ENCODE peak calls at places on chromosomes 7 and 10, in nine cellular contexts. C is stomach, H is suprapubic skin, M is endothelial cell of umbilical vein, T is thyroid gland, W is K562, K is ovary, Y is uterus, L is prostate gland. P is an unnamed sample. For H3K4me1, the result is how much of the 10 kb centered on the place peaks cover.

GRCh38 chr7:44471850-44472249 is 18.6 kb downstream of the NUDCD3 start:
- DNase-seq in C (no peak), H (no peak), M (no peak), T (no peak), W (no peak), K (no peak), Y (no peak), L (no peak), P (no peak)

GRCh38 chr10:25436431-25436830 is 261.6 kb downstream of the GPR158 start:
- DNase-seq in C (no peak), H (no peak), M (no peak), T (no peak), W (no peak), K (no peak), Y (no peak), L (no peak), P (no peak)

GRCh38 chr7:112080974-112081373 is 125.2 kb downstream of the DOCK4 start:
- DNase-seq in C (no peak), H (no peak), M (peak), T (no peak), W (no peak), K (no peak), Y (no peak), L (no peak), P (no peak)

GRCh38 chr7:36207451-36208291 is 54.6 kb downstream of the EEPD1 start:
- DNase-seq in C (peak), H (no peak), M (no peak), T (peak), W (no peak), K (peak), Y (peak), L (no peak), P (peak)

GRCh38 chr7:109956916-109957315 is 1134.0 kb upstream of the LRRN3 start:
- DNase-seq in C (no peak), H (no peak), M (no peak), T (no peak), W (no peak), K (no peak), Y (no peak), L (no peak), P (no peak)

GRCh38 chr7:128911441-128912031 is 1.0 kb upstream of the KCP start:
- DNase-seq in C (peak), H (no peak), M (no peak), T (peak), W (no peak), K (no peak), Y (no peak), L (no peak), P (peak)

GRCh38 chr7:124996778-124997177 is 67.2 kb upstream of the POT1 start:
- DNase-seq in C (no peak), H (no peak), M (no peak), T (no peak), W (peak), K (no peak), Y (no peak), L (no peak), P (no peak)

GRCh38 chr7:72334066-72334465 is 78.1 kb downstream of the CALN1 start:
- DNase-seq in C (no peak), H (no peak), M (no peak), T (no peak), W (peak), K (no peak), Y (no peak), L (no peak), P (no peak)

GRCh38 chr10:90800232-90800796 is 57.5 kb downstream of the HTR7 start:
- DNase-seq in C (no peak), H (no peak), M (no peak), T (no peak), W (peak), K (no peak), Y (no peak), L (no peak), P (no peak)

GRCh38 chr10:32971536-32972091 is 13.6 kb upstream of the ITGB1 start:
- DNase-seq in C (peak), H (no peak), M (no peak), T (peak), W (peak), K (no peak), Y (no peak), L (no peak), P (no peak)

GRCh38 chr10:28418069-28418468 is 114.8 kb upstream of the WAC start:
- DNase-seq in C (no peak), H (no peak), M (no peak), T (no peak), W (no peak), K (no peak), Y (no peak), L (no peak), P (no peak)

GRCh38 chr7:35571596-35572240 is 123.2 kb downstream of the HERPUD2 start:
- DNase-seq in C (no peak), H (no peak), M (no peak), T (no peak), W (no peak), K (no peak), Y (no peak), L (no peak), P (no peak)

GRCh38 chr7:84294391-84294790 is 99.8 kb upstream of the SEMA3A start:
- DNase-seq in C (no peak), H (no peak), M (no peak), T (no peak), W (no peak), K (no peak), Y (no peak), L (no peak), P (no peak)

GRCh38 chr10:119670717-119671116 is 19.5 kb downstream of the BAG3 start:
- DNase-seq in C (no peak), H (no peak), M (no peak), T (no peak), W (no peak), K (no peak), Y (no peak), L (no peak), P (no peak)

GRCh38 chr10:70323697-70324340 is 40.0 kb upstream of the NPFFR1 start:
- DNase-seq in C (no peak), H (peak), M (no peak), T (no peak), W (no peak), K (no peak), Y (no peak), L (no peak), P (no peak)

GRCh38 chr7:5452937-5453540 is 29.4 kb upstream of the TNRC18 start:
- DNase-seq in C (no peak), H (no peak), M (peak), T (no peak), W (peak), K (peak), Y (peak), L (no peak), P (no peak)

GRCh38 chr7:22647451-22648257 is 79.3 kb upstream of the IL6 start:
- DNase-seq in C (no peak), H (no peak), M (peak), T (no peak), W (peak), K (no peak), Y (no peak), L (no peak), P (no peak)

GRCh38 chr10:11663763-11664555 is 52.5 kb upstream of the USP6NL start:
- DNase-seq in C (no peak), H (peak), M (no peak), T (no peak), W (no peak), K (no peak), Y (no peak), L (no peak), P (peak)

GRCh38 chr7:87876759-87877234 is 504 bp downstream of the DBF4 start:
- DNase-seq in C (peak), H (peak), M (peak), T (peak), W (peak), K (peak), Y (peak), L (peak), P (peak)

GRCh38 chr7:96986901-96987300 is 18.5 kb upstream of the DLX6 start:
- DNase-seq in C (no peak), H (no peak), M (no peak), T (no peak), W (no peak), K (no peak), Y (no peak), L (no peak), P (no peak)

GRCh38 chr7:208128-208673 is 15.8 kb downstream of the FAM20C start:
- DNase-seq in C (no peak), H (no peak), M (no peak), T (no peak), W (no peak), K (no peak), Y (no peak), L (no peak), P (no peak)

GRCh38 chr7:17147409-17147808 is 151.0 kb upstream of the AHR start:
- DNase-seq in C (no peak), H (no peak), M (no peak), T (peak), W (no peak), K (no peak), Y (no peak), L (no peak), P (no peak)

GRCh38 chr10:99395750-99396445 is 34.5 kb downstream of the GOT1 start:
- DNase-seq in C (no peak), H (no peak), M (peak), T (no peak), W (no peak), K (no peak), Y (no peak), L (peak), P (no peak)

GRCh38 chr7:5231811-5232484 is 41.9 kb downstream of the WIPI2 start:
- DNase-seq in C (no peak), H (no peak), M (no peak), T (peak), W (no peak), K (no peak), Y (no peak), L (no peak), P (peak)

DNA sequence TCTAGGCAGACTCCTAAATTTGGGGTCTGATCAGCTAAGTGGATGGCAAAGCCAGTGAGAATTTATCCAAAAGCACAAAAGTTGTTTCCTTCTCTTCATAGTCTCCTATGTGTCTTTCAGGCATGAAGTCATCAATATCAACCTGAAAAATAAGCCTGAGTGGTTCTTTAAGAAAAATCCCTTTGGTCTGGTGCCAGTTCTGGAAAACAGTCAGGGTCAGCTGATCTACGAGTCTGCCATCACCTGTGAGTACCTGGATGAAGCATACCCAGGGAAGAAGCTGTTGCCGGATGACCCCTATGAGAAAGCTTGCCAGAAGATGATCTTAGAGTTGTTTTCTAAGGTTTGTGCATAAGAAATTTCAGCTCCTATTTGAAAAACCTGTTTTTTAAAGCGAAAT is 4.8 kb downstream of the GSTO1 start:
- DNase-seq in C (no peak), H (no peak), M (peak), T (peak), W (no peak), K (no peak), Y (no peak), L (no peak), P (no peak)
- TF ChIP-seq POLR2A in C (no peak), H (no peak), M (no peak), T (no peak), W (no peak), K (no peak), Y (no peak), L (no peak), P (no peak)

DNA sequence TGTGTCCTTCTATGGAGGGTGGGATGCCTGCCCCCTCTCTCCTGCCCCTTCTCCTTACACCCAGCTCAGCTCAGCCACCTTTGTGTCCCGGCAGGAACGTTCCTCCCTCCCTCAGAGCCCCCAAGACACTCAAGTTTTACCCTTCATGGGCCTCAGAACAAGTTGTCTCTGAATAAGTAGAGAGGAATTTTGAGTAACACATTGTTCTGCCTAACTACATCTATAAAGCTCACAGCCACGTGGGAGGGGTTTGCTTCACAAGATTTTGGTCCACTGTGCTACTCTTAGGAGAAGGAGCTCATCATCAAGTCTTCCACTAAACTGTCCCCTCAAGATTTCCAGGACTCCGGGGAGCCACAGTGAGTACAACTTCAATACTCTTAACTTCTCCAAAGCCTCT is 51.6 kb upstream of the ZNF32 start:
- DNase-seq in C (no peak), H (no peak), M (no peak), T (no peak), W (no peak), K (no peak), Y (no peak), L (no peak), P (no peak)
- H3K4me1 ChIP-seq in C (under half), H (under half), M (under half), T (under half), W (under half), K (under half), Y (under half), L (under half), P (under half)

DNA sequence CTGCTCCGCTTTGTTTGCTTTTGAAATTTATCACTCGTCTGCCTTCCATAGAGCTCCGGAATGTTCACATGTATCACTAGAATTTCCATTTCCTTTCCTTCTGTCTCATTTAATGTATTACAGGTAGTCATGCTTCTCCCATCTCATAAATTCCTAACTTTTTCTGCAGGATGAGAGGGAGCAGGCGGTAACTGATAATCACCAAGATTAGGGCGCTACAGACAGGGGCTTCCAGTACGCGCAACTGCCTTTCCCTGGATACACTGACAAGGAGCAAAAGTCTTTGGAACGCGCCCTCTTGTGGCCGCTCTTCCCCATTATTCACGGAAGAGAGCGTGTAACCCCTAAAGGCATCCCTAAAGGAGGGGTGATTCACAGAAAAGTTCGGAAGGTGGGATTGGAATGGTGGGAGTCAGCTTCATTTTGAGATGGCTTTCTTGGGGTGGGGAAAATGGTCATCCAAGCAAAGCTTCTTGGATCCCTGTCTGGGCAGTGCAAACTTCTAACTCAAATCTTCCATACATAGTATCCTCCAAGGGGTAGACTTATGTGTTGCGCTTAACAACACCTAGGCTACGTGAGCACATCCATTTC is 6.5 kb downstream of the INHBA start:
- DNase-seq in C (peak), H (no peak), M (peak), T (peak), W (peak), K (peak), Y (peak), L (peak), P (peak)
- H3K27ac ChIP-seq in C (peak), H (peak), M (peak), T (peak), W (no peak), K (peak), Y (peak), L (peak), P (no peak)

DNA sequence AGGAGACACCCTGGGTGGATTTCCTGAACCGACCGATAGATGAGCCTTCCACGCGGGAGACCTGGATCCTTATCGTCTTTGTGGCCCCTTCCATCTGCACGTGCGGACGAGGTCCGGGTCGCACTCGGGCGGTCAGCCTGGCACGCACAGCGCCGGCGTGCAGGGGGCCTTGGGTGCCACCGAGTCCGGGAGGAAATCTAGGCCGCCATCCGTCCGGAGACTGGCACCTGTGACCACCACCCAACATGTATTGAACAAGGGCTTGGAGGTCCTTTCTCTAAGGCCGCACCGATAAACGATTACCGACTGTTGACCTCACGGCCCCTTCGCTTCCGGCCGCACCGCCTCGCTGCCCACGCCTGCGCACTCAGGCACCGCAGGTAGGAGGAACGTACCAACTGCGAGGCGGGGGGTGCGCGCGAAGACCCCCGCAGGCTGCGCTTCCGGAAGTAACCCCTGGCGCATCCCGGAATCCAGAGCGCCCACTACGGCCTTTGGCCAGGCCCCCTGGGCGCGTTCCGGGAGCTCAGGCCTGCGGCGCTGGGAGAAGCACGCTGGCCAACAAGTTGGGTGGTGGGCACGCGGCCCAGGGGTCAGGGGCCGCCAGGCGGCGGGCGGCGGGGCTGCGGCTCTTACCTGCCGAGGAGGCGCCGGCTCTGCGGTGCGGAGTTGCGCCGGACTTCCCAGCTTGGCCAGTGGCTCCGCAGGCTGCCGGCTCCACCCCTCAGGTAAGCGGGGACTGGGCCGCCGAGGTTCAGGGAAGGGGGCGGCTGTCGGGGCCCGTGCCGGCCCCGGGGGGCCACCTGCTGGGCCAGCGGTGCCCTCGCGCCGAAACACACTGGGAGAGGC is at the start of the genes ACTR3C and LRRC61:
- DNase-seq in C (peak), H (no peak), M (no peak), T (peak), W (peak), K (peak), Y (peak), L (peak), P (peak)
- TF ChIP-seq POLR2A in C (no peak), H (no peak), M (no peak), T (no peak), W (peak), K (no peak), Y (no peak), L (peak), P (no peak)

DNA sequence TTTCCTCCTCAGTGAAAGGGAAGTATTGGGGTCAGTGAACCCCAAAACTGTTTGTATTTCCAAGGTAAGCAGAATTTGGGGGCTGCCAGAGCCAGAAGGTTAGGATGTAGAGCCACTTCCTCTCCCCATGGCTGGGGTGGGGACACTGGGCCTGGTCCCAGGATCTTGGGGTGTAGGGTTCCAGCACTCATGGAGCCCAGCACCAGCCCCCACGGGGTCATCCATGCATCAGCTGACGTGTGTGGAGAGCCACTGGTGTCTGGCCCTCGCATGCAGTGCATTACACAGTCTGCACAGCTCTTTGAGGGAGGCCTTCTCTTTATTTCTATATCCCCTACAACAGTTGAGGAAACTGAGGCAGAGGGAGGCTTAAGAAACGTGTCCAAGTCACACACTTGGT is 91.4 kb downstream of the ZMIZ1 start:
- DNase-seq in C (no peak), H (no peak), M (no peak), T (no peak), W (no peak), K (no peak), Y (no peak), L (no peak), P (no peak)
- H3K4me1 ChIP-seq in C (half or more), H (half or more), M (under half), T (half or more), W (under half), K (half or more), Y (under half), L (under half), P (under half)

GRCh38 chr10:114905450-114905849 is 32.5 kb upstream of the TRUB1 start:
- DNase-seq in C (no peak), H (no peak), M (no peak), T (no peak), W (no peak), K (no peak), Y (no peak), L (no peak), P (no peak)
- H3K27ac ChIP-seq in C (no peak), H (no peak), M (no peak), T (no peak), W (no peak), K (no peak), Y (no peak), L (no peak), P (no peak)

GRCh38 chr10:100996678-100997363 is 2.8 kb upstream of the LZTS2 start:
- DNase-seq in C (peak), H (no peak), M (no peak), T (peak), W (peak), K (peak), Y (no peak), L (no peak), P (peak)
- TF ChIP-seq POLR2A in C (no peak), H (no peak), M (no peak), T (peak), W (no peak), K (no peak), Y (no peak), L (no peak), P (no peak)

GRCh38 chr10:61837748-61838055 is 63.8 kb upstream of the ARID5B start:
- DNase-seq in C (no peak), H (no peak), M (no peak), T (no peak), W (no peak), K (no peak), Y (no peak), L (no peak), P (no peak)

GRCh38 chr10:61836233-61836887 is 65.1 kb upstream of the ARID5B start:
- DNase-seq in C (no peak), H (no peak), M (no peak), T (no peak), W (no peak), K (no peak), Y (no peak), L (no peak), P (no peak)

GRCh38 chr10:61835909-61836232 is 65.6 kb upstream of the ARID5B start:
- DNase-seq in C (no peak), H (no peak), M (no peak), T (no peak), W (no peak), K (no peak), Y (no peak), L (no peak), P (no peak)

GRCh38 chr10:61835069-61835908 is 66.2 kb upstream of the ARID5B start:
- DNase-seq in C (peak), H (no peak), M (peak), T (no peak), W (peak), K (no peak), Y (no peak), L (no peak), P (no peak)

GRCh38 chr10:61836888-61837747 is 64.4 kb upstream of the ARID5B start:
- DNase-seq in C (no peak), H (no peak), M (peak), T (no peak), W (no peak), K (no peak), Y (no peak), L (no peak), P (no peak)
- H3K4me1 ChIP-seq in C (half or more), H (under half), M (under half), T (under half), W (under half), K (under half), Y (under half), L (under half), P (under half)

P was measured in spleen.